ENCODE peak calls at places on chromosomes 7 and 10, in seven cellular contexts. I, A, K, X, Z, F and Q are unnamed samples.

GRCh38 chr7:68770649-68771048 is 827.6 kb upstream of the AUTS2 start:
- DNase-seq in X (no peak), Z (no peak), F (peak), A (peak), K (no peak), I (no peak), Q (peak)

GRCh38 chr7:43385856-43386255 is 197.1 kb upstream of the STK17A start:
- DNase-seq in A (no peak), Z (no peak), X (no peak), F (no peak), I (no peak), K (no peak), Q (no peak)

GRCh38 chr7:12067156-12067831 is 143.8 kb upstream of the TMEM106B start:
- DNase-seq in I (peak), K (peak), X (peak), A (peak), Z (peak), F (peak), Q (peak)

GRCh38 chr10:126598009-126598408 is 72.5 kb downstream of the C10orf90 start:
- DNase-seq in I (peak), X (peak), K (no peak), A (peak), Z (peak), F (peak), Q (peak)

GRCh38 chr7:70573202-70573810 is 558.6 kb upstream of the GALNT17 start:
- DNase-seq in F (no peak), X (no peak), I (no peak), A (no peak), Z (no peak), K (no peak), Q (no peak)

GRCh38 chr10:121580276-121581116 is 17.7 kb downstream of the FGFR2 start:
- DNase-seq in A (no peak), Z (no peak), X (no peak), K (no peak), F (no peak), I (no peak), Q (no peak)

GRCh38 chr7:6395898-6396582 is 51.7 kb downstream of the DAGLB start:
- DNase-seq in Z (no peak), F (no peak), I (no peak), A (no peak), K (no peak), X (no peak), Q (no peak)

GRCh38 chr10:129105266-129105665 is 361.8 kb upstream of the MGMT start:
- DNase-seq in A (no peak), F (no peak), Z (no peak), X (no peak), K (no peak), I (peak), Q (no peak)

GRCh38 chr10:110698782-110699201 is 54.7 kb downstream of the RBM20 start:
- DNase-seq in Z (no peak), I (no peak), K (no peak), X (no peak), A (no peak), F (peak), Q (no peak)

GRCh38 chr10:69583106-69583505 is 9.9 kb upstream of the NEUROG3 start:
- DNase-seq in I (no peak), K (no peak), X (no peak), Z (no peak), A (peak), F (no peak), Q (no peak)

GRCh38 chr10:30039567-30039966 is 19.8 kb downstream of the JCAD start:
- DNase-seq in F (no peak), Z (no peak), X (no peak), K (no peak), I (no peak), A (no peak), Q (no peak)

GRCh38 chr10:22702348-22702747 is 12.0 kb downstream of the PIP4K2A start:
- DNase-seq in Z (no peak), I (no peak), F (peak), A (no peak), X (no peak), K (no peak), Q (no peak)

GRCh38 chr7:130288829-130289228 is 4.1 kb upstream of the CPA4 start:
- DNase-seq in X (no peak), K (no peak), Z (no peak), A (no peak), F (no peak), I (no peak), Q (no peak)

GRCh38 chr10:74165530-74165901 is 14.5 kb downstream of the ADK start:
- DNase-seq in F (no peak), X (no peak), Z (no peak), K (no peak), I (no peak), A (no peak), Q (no peak)

GRCh38 chr7:66043681-66044497 is 31.7 kb upstream of the ASL start:
- DNase-seq in F (peak), X (no peak), K (peak), A (peak), I (peak), Z (peak), Q (no peak)

GRCh38 chr10:70874061-70874460 is 14.3 kb downstream of the PCBD1 start:
- DNase-seq in A (no peak), I (no peak), Z (no peak), K (no peak), X (no peak), F (no peak), Q (no peak)

GRCh38 chr10:3179174-3179573 is 6.6 kb upstream of the PITRM1 start:
- DNase-seq in Z (no peak), X (no peak), K (no peak), I (no peak), F (no peak), A (no peak), Q (no peak)

GRCh38 chr7:7219216-7219615 is 36.9 kb downstream of the C1GALT1 start:
- DNase-seq in K (no peak), I (no peak), Z (no peak), A (no peak), F (no peak), X (no peak), Q (no peak)

GRCh38 chr10:60958892-60959601 is 15.1 kb upstream of the RHOBTB1 start:
- DNase-seq in F (peak), X (peak), K (no peak), Z (no peak), A (no peak), I (no peak), Q (no peak)

GRCh38 chr10:86100581-86101061 is 266.0 kb downstream of the GRID1 start:
- DNase-seq in I (no peak), K (no peak), X (peak), A (peak), Z (no peak), F (peak), Q (peak)

GRCh38 chr7:33751395-33751794 is 153.9 kb upstream of the BMPER start:
- DNase-seq in X (no peak), A (no peak), K (no peak), F (no peak), Z (no peak), I (no peak), Q (no peak)

GRCh38 chr7:91566333-91566732 is 302.1 kb downstream of the FZD1 start:
- DNase-seq in Z (no peak), A (no peak), K (no peak), I (no peak), X (no peak), F (no peak), Q (no peak)

GRCh38 chr10:6045600-6046457 is 16.3 kb downstream of the IL2RA start:
- DNase-seq in X (no peak), F (no peak), I (no peak), K (no peak), Z (peak), A (no peak), Q (no peak)

GRCh38 chr7:92739091-92739490 is 97.3 kb downstream of the CDK6 start:
- DNase-seq in X (no peak), A (no peak), F (no peak), K (no peak), I (no peak), Z (no peak), Q (no peak)

GRCh38 chr7:47347986-47348385 is 233.9 kb downstream of the TNS3 start:
- DNase-seq in I (no peak), K (no peak), A (no peak), Z (no peak), F (no peak), X (no peak), Q (no peak)

GRCh38 chr7:97145068-97145467 is 27.6 kb downstream of the SDHAF3 start:
- DNase-seq in F (peak), A (peak), K (peak), X (peak), I (no peak), Z (no peak), Q (peak)

GRCh38 chr7:29917583-29917982 is 72.0 kb downstream of the SCRN1 start:
- DNase-seq in F (no peak), X (no peak), A (peak), Z (no peak), I (no peak), K (no peak), Q (peak)

GRCh38 chr7:37916673-37917660 is at the start of gene SFRP4:
- DNase-seq in I (peak), K (no peak), F (peak), X (peak), Z (peak), A (no peak), Q (peak)

GRCh38 chr10:82742478-82742877 is 867.5 kb downstream of the NRG3 start:
- DNase-seq in X (peak), K (no peak), F (peak), I (peak), A (no peak), Z (no peak), Q (no peak)

GRCh38 chr10:123800299-123800698 is 91.3 kb downstream of the CPXM2 start:
- DNase-seq in F (no peak), A (no peak), K (no peak), Z (peak), I (no peak), X (no peak), Q (no peak)